ENCODE peak calls at places on chromosomes 5 and 9, in seven cellular contexts. H, J, N, Y, M, I and F are unnamed samples.

GRCh38 chr5:91119941-91120850 is 262.9 kb downstream of the ARRDC3 start:
- DNase-seq in H (no peak), J (no peak), N (no peak), Y (peak; percentile 10), M (no peak), I (no peak), F (no peak)

GRCh38 chr5:107985144-107985543 is 314.4 kb upstream of the EFNA5 start:
- DNase-seq in H (no peak), J (no peak), N (no peak), Y (peak; percentile 39), M (no peak), I (no peak), F (no peak)

GRCh38 chr9:109440797-109441287 is 57.3 kb downstream of the PTPN3 start:
- DNase-seq in H (peak; percentile 50), J (peak; percentile 87), N (peak; percentile 58), Y (peak; percentile 57), M (no peak), I (no peak), F (peak; percentile 76)

GRCh38 chr5:13816126-13816525 is 128.4 kb downstream of the DNAH5 start:
- DNase-seq in H (no peak), J (no peak), N (no peak), Y (no peak), M (no peak), I (no peak), F (no peak)

GRCh38 chr9:87701931-87702421 is 23.9 kb upstream of the CTSL start:
- DNase-seq in H (no peak), J (no peak), N (no peak), Y (no peak), M (no peak), I (no peak), F (no peak)

GRCh38 chr5:147509710-147510651 is at the start of gene DPYSL3:
- DNase-seq in H (peak; percentile 39), J (peak; percentile 31), N (no peak), Y (peak; percentile 76), M (no peak), I (no peak), F (peak; percentile 64)

GRCh38 chr5:33312631-33313030 is 128.1 kb upstream of the TARS1 start:
- DNase-seq in H (no peak), J (no peak), N (no peak), Y (no peak), M (no peak), I (no peak), F (no peak)

GRCh38 chr5:45533692-45534091 is 162.5 kb downstream of the HCN1 start:
- DNase-seq in H (no peak), J (no peak), N (no peak), Y (no peak), M (no peak), I (no peak), F (no peak)

GRCh38 chr9:127505396-127506116 is 54.2 kb downstream of the LRSAM1 start:
- DNase-seq in H (peak; percentile 35), J (no peak), N (no peak), Y (peak; percentile 13), M (no peak), I (no peak), F (no peak)

GRCh38 chr9:70485273-70485858 is 70.9 kb upstream of the KLF9 start:
- DNase-seq in H (no peak), J (no peak), N (no peak), Y (no peak), M (no peak), I (no peak), F (no peak)

GRCh38 chr9:136133191-136133958 is 14.7 kb upstream of the TMEM250 start:
- DNase-seq in H (no peak), J (no peak), N (no peak), Y (peak; percentile 59), M (no peak), I (no peak), F (no peak)